ENCODE peak calls at places on chromosomes 12 and 14, in eight cellular contexts. One of them, this sample, is unnamed.
A peak's percentile ranks its signal among the peaks of the same experiment; 100 is the strongest.

GRCh38 chr12:54392485-54393349 is 8.2 kb upstream of the ZNF385A start:
- DNase-seq in bronchial epithelial cell: peak; percentile 74
- DNase-seq in PC-3: no peak
- DNase-seq in mammary epithelial cell: peak; percentile 42
- DNase-seq in adrenal gland: no peak
- DNase-seq in tibial nerve: no peak
- DNase-seq in AG04450: no peak
- DNase-seq in testis: no peak
- DNase-seq in this sample: no peak

GRCh38 chr12:7856516-7856915 is 16.2 kb downstream of the SLC2A14 start:
- DNase-seq in AG04450: no peak
- DNase-seq in bronchial epithelial cell: peak; percentile 12
- DNase-seq in tibial nerve: no peak
- DNase-seq in testis: no peak
- DNase-seq in adrenal gland: no peak
- DNase-seq in PC-3: no peak
- DNase-seq in mammary epithelial cell: no peak
- DNase-seq in this sample: peak; percentile 20

GRCh38 chr12:49894754-49895153 is 8.9 kb downstream of the FAIM2 start:
- DNase-seq in AG04450: no peak
- DNase-seq in tibial nerve: no peak
- DNase-seq in bronchial epithelial cell: no peak
- DNase-seq in PC-3: no peak
- DNase-seq in adrenal gland: no peak
- DNase-seq in mammary epithelial cell: no peak
- DNase-seq in testis: no peak
- DNase-seq in this sample: no peak

GRCh38 chr14:77583657-77584056 is 32.8 kb downstream of the SPTLC2 start:
- DNase-seq in bronchial epithelial cell: no peak
- DNase-seq in AG04450: no peak
- DNase-seq in tibial nerve: no peak
- DNase-seq in testis: no peak
- DNase-seq in PC-3: no peak
- DNase-seq in adrenal gland: no peak
- DNase-seq in mammary epithelial cell: no peak
- DNase-seq in this sample: no peak

GRCh38 chr12:103392722-103393121 is 103.0 kb downstream of the C12orf42 start:
- DNase-seq in PC-3: no peak
- DNase-seq in bronchial epithelial cell: no peak
- DNase-seq in tibial nerve: no peak
- DNase-seq in mammary epithelial cell: no peak
- DNase-seq in AG04450: no peak
- DNase-seq in testis: no peak
- DNase-seq in adrenal gland: no peak
- DNase-seq in this sample: no peak

GRCh38 chr14:103574104-103574503 is 11.3 kb downstream of the COA8 start:
- DNase-seq in testis: no peak
- DNase-seq in tibial nerve: no peak
- DNase-seq in PC-3: no peak
- DNase-seq in adrenal gland: no peak
- DNase-seq in bronchial epithelial cell: no peak
- DNase-seq in AG04450: no peak
- DNase-seq in mammary epithelial cell: no peak
- DNase-seq in this sample: no peak

GRCh38 chr12:19960527-19960926 is 407.8 kb upstream of the PDE3A start:
- DNase-seq in testis: no peak
- DNase-seq in PC-3: no peak
- DNase-seq in bronchial epithelial cell: no peak
- DNase-seq in adrenal gland: no peak
- DNase-seq in tibial nerve: no peak
- DNase-seq in AG04450: no peak
- DNase-seq in mammary epithelial cell: no peak
- DNase-seq in this sample: peak; percentile 15

GRCh38 chr14:93759781-93760307 is 28.4 kb downstream of the PRIMA1 start:
- DNase-seq in testis: peak; percentile 43
- DNase-seq in adrenal gland: no peak
- DNase-seq in PC-3: no peak
- DNase-seq in tibial nerve: no peak
- DNase-seq in bronchial epithelial cell: no peak
- DNase-seq in mammary epithelial cell: no peak
- DNase-seq in AG04450: no peak
- DNase-seq in this sample: no peak

GRCh38 chr12:111819191-111820158 is 22.6 kb upstream of the MAPKAPK5 start:
- DNase-seq in testis: no peak
- DNase-seq in adrenal gland: no peak
- DNase-seq in mammary epithelial cell: no peak
- DNase-seq in bronchial epithelial cell: peak; percentile 55
- DNase-seq in AG04450: no peak
- DNase-seq in PC-3: peak; percentile 56
- DNase-seq in tibial nerve: no peak
- DNase-seq in this sample: no peak

GRCh38 chr12:89160716-89161123 is 191.6 kb downstream of the DUSP6 start:
- DNase-seq in tibial nerve: peak; percentile 39
- DNase-seq in PC-3: peak; percentile 89
- DNase-seq in testis: no peak
- DNase-seq in adrenal gland: peak; percentile 27
- DNase-seq in bronchial epithelial cell: peak; percentile 94
- DNase-seq in mammary epithelial cell: peak; percentile 93
- DNase-seq in AG04450: no peak
- DNase-seq in this sample: peak; percentile 97

DNA sequence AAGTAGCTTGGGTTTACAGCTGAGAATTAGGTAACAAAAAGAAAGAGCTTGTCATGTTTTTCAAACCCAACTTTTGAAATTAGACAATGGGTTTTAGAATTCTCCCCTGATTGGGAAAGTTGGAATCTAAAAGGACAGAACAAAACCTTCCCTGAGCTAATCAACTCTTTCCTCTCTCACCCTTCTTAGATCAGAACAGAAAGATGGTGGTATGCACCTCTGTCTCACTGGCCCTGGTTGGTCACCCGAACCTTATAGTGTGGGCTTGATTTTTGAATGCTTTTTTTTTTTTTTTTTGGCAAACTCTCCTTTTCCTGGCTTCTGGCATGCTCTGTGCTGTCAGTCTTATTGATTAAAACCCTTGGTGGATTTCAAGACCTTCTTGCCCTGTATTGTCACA is 251.2 kb upstream of the RMST start:
- DNase-seq in PC-3: no peak
- DNase-seq in tibial nerve: no peak
- DNase-seq in bronchial epithelial cell: no peak
- DNase-seq in AG04450: no peak
- DNase-seq in mammary epithelial cell: no peak
- DNase-seq in testis: no peak
- DNase-seq in adrenal gland: no peak
- DNase-seq in this sample: no peak
- H3K4me3 ChIP-seq in PC-3: no peak overlapping the region
- H3K4me3 ChIP-seq in tibial nerve: no peak overlapping the region
- H3K4me3 ChIP-seq in bronchial epithelial cell: no peak overlapping the region
- H3K4me3 ChIP-seq in AG04450: no peak overlapping the region
- H3K4me3 ChIP-seq in mammary epithelial cell: no peak overlapping the region
- H3K4me3 ChIP-seq in testis: no peak overlapping the region
- H3K4me3 ChIP-seq in adrenal gland: no peak overlapping the region
- H3K4me3 ChIP-seq in this sample: no peak overlapping the region

DNA sequence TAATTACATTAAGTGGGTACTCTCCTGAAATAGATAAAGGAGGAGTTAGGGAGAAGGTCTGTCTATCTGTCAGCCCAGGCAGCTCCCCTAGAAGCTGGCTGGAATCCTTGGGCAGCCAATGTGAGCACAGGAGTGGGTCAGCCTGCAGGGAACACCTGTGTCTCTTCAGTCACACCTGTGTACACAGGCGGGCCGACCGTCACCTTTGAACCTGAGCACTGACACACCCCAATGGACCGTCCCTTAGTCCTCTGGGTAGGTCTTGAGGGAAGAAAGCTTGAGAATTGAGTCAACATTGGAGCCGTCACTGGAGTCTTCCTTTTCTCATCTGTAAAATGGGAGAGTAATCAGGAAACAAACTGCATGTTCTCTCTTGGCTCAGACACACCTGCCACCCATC is 9.8 kb upstream of the GSC start:
- DNase-seq in mammary epithelial cell: no peak
- DNase-seq in bronchial epithelial cell: no peak
- DNase-seq in adrenal gland: no peak
- DNase-seq in tibial nerve: no peak
- DNase-seq in testis: no peak
- DNase-seq in AG04450: no peak
- DNase-seq in PC-3: no peak
- DNase-seq in this sample: no peak
- H3K27me3 ChIP-seq in mammary epithelial cell: peaks cover 7% of the 10 kb centered on the region
- H3K27me3 ChIP-seq in bronchial epithelial cell: peaks cover 6% of the 10 kb centered on the region
- H3K27me3 ChIP-seq in adrenal gland: peaks cover 31% of the 10 kb centered on the region
- H3K27me3 ChIP-seq in tibial nerve: peaks cover 40% of the 10 kb centered on the region
- H3K27me3 ChIP-seq in testis: peaks cover 2% of the 10 kb centered on the region
- H3K27me3 ChIP-seq in AG04450: peaks cover 10% of the 10 kb centered on the region
- H3K27me3 ChIP-seq in PC-3: peaks cover 14% of the 10 kb centered on the region
- H3K27me3 ChIP-seq in this sample: peaks cover 9% of the 10 kb centered on the region

GRCh38 chr14:101229666-101230065 is 326.1 kb upstream of the RTL1 start:
- DNase-seq in bronchial epithelial cell: no peak
- DNase-seq in AG04450: no peak
- DNase-seq in mammary epithelial cell: no peak
- DNase-seq in adrenal gland: peak; percentile 4
- DNase-seq in tibial nerve: no peak
- DNase-seq in PC-3: no peak
- DNase-seq in testis: no peak
- DNase-seq in this sample: no peak

GRCh38 chr14:101228949-101229541 is 325.5 kb upstream of the RTL1 start:
- DNase-seq in bronchial epithelial cell: no peak
- DNase-seq in testis: no peak
- DNase-seq in PC-3: no peak
- DNase-seq in AG04450: no peak
- DNase-seq in tibial nerve: no peak
- DNase-seq in mammary epithelial cell: no peak
- DNase-seq in adrenal gland: no peak
- DNase-seq in this sample: no peak

GRCh38 chr14:101226603-101227425 is 323.3 kb upstream of the RTL1 start:
- DNase-seq in adrenal gland: no peak
- DNase-seq in bronchial epithelial cell: no peak
- DNase-seq in PC-3: no peak
- DNase-seq in testis: peak; percentile 47
- DNase-seq in mammary epithelial cell: no peak
- DNase-seq in tibial nerve: no peak
- DNase-seq in AG04450: no peak
- DNase-seq in this sample: no peak

GRCh38 chr14:101226265-101226602 is 322.7 kb upstream of the RTL1 start:
- DNase-seq in tibial nerve: no peak
- DNase-seq in adrenal gland: no peak
- DNase-seq in PC-3: no peak
- DNase-seq in AG04450: no peak
- DNase-seq in testis: no peak
- DNase-seq in mammary epithelial cell: no peak
- DNase-seq in bronchial epithelial cell: no peak
- DNase-seq in this sample: no peak

GRCh38 chr14:101227611-101228594 is 324.4 kb upstream of the RTL1 start:
- DNase-seq in AG04450: no peak
- DNase-seq in adrenal gland: no peak
- DNase-seq in testis: no peak
- DNase-seq in bronchial epithelial cell: no peak
- DNase-seq in PC-3: no peak
- DNase-seq in mammary epithelial cell: no peak
- DNase-seq in tibial nerve: no peak
- DNase-seq in this sample: no peak
- TF ChIP-seq CTCF in AG04450: no peak
- TF ChIP-seq CTCF in adrenal gland: no peak
- TF ChIP-seq CTCF in testis: no peak
- TF ChIP-seq CTCF in bronchial epithelial cell: no peak
- TF ChIP-seq CTCF in PC-3: no peak
- TF ChIP-seq CTCF in mammary epithelial cell: no peak
- TF ChIP-seq CTCF in tibial nerve: no peak
- TF ChIP-seq CTCF in this sample: no peak

GRCh38 chr14:73269729-73270651 is 32.7 kb downstream of the PAPLN start:
- DNase-seq in adrenal gland: peak; percentile 57
- DNase-seq in PC-3: no peak
- DNase-seq in mammary epithelial cell: no peak
- DNase-seq in testis: peak; percentile 59
- DNase-seq in AG04450: no peak
- DNase-seq in tibial nerve: no peak
- DNase-seq in bronchial epithelial cell: peak; percentile 23
- DNase-seq in this sample: no peak
- H3K4me3 ChIP-seq in adrenal gland: no peak overlapping the region
- H3K4me3 ChIP-seq in PC-3: peak overlapping the region; percentile 28
- H3K4me3 ChIP-seq in mammary epithelial cell: no peak overlapping the region
- H3K4me3 ChIP-seq in testis: peak overlapping the region; percentile 41
- H3K4me3 ChIP-seq in AG04450: peak overlapping the region; percentile 44
- H3K4me3 ChIP-seq in tibial nerve: peak overlapping the region; percentile 23
- H3K4me3 ChIP-seq in bronchial epithelial cell: peak overlapping the region; percentile 29
- H3K4me3 ChIP-seq in this sample: peak overlapping the region; percentile 42

DNA sequence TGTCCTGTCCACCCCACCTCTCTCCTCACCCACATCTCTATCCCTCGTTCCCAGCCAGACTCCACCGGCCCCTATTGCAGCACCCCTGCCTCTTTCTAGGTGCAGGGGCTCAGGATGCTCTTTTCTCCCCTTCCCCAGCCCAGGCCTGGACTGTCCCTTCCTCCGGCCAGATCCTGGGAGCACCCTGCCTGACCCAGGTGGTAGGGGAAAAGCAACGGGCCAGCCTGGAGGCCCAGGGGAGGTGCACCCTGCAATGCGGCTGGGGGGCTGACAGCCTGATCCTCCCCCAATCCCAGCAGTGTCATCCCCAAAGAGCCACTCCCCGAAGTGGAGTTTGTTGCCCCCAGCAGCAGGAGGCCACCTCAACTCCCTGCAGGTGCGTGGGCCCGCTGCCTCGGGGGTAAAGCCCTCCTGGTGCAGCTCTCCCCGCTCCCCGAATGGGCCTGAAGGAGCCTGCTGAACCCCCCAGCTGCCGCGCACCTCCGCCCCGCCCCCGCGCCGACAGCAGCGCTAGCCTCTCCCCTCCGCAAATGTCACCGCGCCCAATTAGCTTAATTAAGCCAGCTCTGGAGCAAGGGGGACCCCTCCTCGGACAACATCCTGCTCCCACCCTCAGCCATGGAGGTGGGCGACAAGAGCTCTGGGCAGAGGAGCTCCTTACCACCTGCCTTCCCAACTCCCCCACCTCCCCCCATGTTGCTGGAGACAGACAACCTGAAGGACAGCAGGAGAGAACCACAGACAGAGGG is 4.7 kb downstream of the NXPH4 start:
- DNase-seq in adrenal gland: no peak
- DNase-seq in tibial nerve: no peak
- DNase-seq in mammary epithelial cell: no peak
- DNase-seq in PC-3: no peak
- DNase-seq in AG04450: no peak
- DNase-seq in bronchial epithelial cell: no peak
- DNase-seq in testis: no peak
- DNase-seq in this sample: no peak
- H3K27me3 ChIP-seq in adrenal gland: peaks cover 75% of the 10 kb centered on the region
- H3K27me3 ChIP-seq in tibial nerve: peaks cover 98% of the 10 kb centered on the region
- H3K27me3 ChIP-seq in mammary epithelial cell: peaks cover 9% of the 10 kb centered on the region
- H3K27me3 ChIP-seq in PC-3: peaks cover under 1% of the 10 kb centered on the region
- H3K27me3 ChIP-seq in AG04450: peaks cover 46% of the 10 kb centered on the region
- H3K27me3 ChIP-seq in bronchial epithelial cell: peaks cover 58% of the 10 kb centered on the region
- H3K27me3 ChIP-seq in testis: no peaks in the 10 kb centered on the region
- H3K27me3 ChIP-seq in this sample: peaks cover 35% of the 10 kb centered on the region

This sample was measured in brain microvascular endothelial cell.